ENCODE peak calls at places on chromosomes 5 and 9, in ten cellular contexts. F, A, C, Z, U, D, J, E, Q and L are unnamed samples.

GRCh38 chr5:172696171-172696849 is 55.2 kb downstream of the NEURL1B start:
- DNase-seq in F (no peak), A (peak; percentile 55), C (no peak), Z (peak; percentile 72), U (no peak), D (no peak), J (no peak), E (no peak), Q (no peak), L (no peak)

GRCh38 chr9:105438136-105438839 is 9.5 kb upstream of the FSD1L start:
- DNase-seq in F (peak; percentile 23), A (no peak), C (no peak), Z (no peak), U (no peak), D (no peak), J (no peak), E (no peak), Q (no peak), L (no peak)

GRCh38 chr9:137241490-137242328 is 622 bp downstream of the TUBB4B start:
- DNase-seq in F (peak; percentile 41), A (no peak), C (peak; percentile 83), Z (peak; percentile 70), U (peak; percentile 51), D (peak; percentile 91), J (peak; percentile 74), E (peak; percentile 57), Q (peak; percentile 70), L (peak; percentile 80)

GRCh38 chr9:14909631-14910177 is 524 bp downstream of the FREM1 start:
- DNase-seq in F (no peak), A (no peak), C (no peak), Z (no peak), U (no peak), D (no peak), J (no peak), E (no peak), Q (no peak), L (no peak)

GRCh38 chr5:54217826-54218503 is 92.4 kb downstream of the ARL15 start:
- DNase-seq in F (no peak), A (no peak), C (peak; percentile 53), Z (peak; percentile 23), U (no peak), D (peak; percentile 79), J (peak; percentile 48), E (peak; percentile 52), Q (peak; percentile 27), L (no peak)

GRCh38 chr9:468766-469496 is 254.3 kb downstream of the DOCK8 start:
- DNase-seq in F (no peak), A (no peak), C (peak; percentile 49), Z (no peak), U (no peak), D (peak; percentile 36), J (peak; percentile 9), E (no peak), Q (no peak), L (peak; percentile 26)

GRCh38 chr5:137022725-137023124 is 476.4 kb downstream of the SPOCK1 start:
- DNase-seq in F (no peak), A (no peak), C (no peak), Z (no peak), U (no peak), D (no peak), J (no peak), E (no peak), Q (no peak), L (no peak)

GRCh38 chr5:142399899-142400298 is 75.1 kb upstream of the SPRY4 start:
- DNase-seq in F (no peak), A (no peak), C (no peak), Z (no peak), U (no peak), D (no peak), J (peak; percentile 21), E (no peak), Q (no peak), L (no peak)

GRCh38 chr9:93261281-93261680 is 77.3 kb downstream of the WNK2 start:
- DNase-seq in F (no peak), A (no peak), C (peak; percentile 30), Z (no peak), U (peak; percentile 7), D (no peak), J (no peak), E (no peak), Q (peak; percentile 25), L (no peak)

GRCh38 chr5:127492854-127493738 is 24.3 kb upstream of the PRRC1 start:
- DNase-seq in F (no peak), A (no peak), C (no peak), Z (no peak), U (no peak), D (peak; percentile 70), J (no peak), E (no peak), Q (no peak), L (no peak)

GRCh38 chr9:121597693-121598166 is 53.7 kb upstream of the DAB2IP start:
- DNase-seq in F (no peak), A (no peak), C (no peak), Z (no peak), U (no peak), D (no peak), J (no peak), E (no peak), Q (no peak), L (no peak)

GRCh38 chr9:121599186-121599871 is 52.1 kb upstream of the DAB2IP start:
- DNase-seq in F (peak; percentile 83), A (peak; percentile 94), C (no peak), Z (peak; percentile 80), U (peak; percentile 83), D (no peak), J (peak; percentile 81), E (no peak), Q (peak; percentile 92), L (peak; percentile 65)

GRCh38 chr9:121596515-121596914 is 54.9 kb upstream of the DAB2IP start:
- DNase-seq in F (no peak), A (no peak), C (no peak), Z (no peak), U (no peak), D (no peak), J (no peak), E (no peak), Q (no peak), L (no peak)

GRCh38 chr9:121599872-121600585 is 51.4 kb upstream of the DAB2IP start:
- DNase-seq in F (no peak), A (no peak), C (no peak), Z (no peak), U (peak; percentile 22), D (no peak), J (no peak), E (no peak), Q (no peak), L (no peak)

DNA sequence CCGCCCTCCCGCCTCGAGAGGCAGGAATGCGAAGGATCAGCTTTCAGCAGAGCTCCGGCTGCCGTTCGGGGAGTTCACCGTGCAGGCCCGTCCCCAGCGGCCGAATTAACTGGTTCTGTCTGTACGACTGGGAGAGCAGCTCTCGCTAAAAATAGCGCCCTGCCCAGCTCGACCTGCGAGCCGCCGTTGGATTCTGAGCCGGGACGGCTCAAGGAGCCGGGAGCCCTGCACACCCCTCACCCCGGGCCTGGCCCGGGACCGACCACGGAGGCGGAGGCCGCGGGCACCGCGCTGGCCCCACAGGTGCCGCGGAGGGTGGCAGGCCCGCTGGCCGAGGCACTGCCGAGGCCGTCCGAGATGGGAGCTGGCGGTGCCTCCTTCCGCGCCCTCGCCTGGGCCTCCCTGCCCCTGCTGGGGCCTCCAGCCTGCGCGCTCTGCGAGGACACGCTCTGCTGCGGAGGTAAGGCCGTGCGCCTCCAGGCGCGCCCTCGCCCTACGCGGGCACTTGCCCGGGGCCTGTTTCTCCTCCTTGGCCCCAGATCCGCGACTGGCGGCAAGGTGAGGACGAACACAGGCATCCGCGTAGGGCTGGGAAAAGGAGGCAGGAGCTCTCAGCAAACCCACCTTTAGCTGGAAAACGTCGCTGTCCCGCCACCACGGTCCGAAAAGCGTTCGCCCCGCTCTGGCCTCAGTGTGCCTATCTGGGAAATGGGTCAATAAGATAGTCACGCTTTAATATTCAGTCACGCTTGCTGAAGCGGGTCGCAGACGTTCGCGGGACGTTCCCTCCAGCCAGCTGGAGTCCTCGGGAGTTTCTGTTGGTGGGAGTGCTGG is 53.0 kb upstream of the DAB2IP start:
- DNase-seq in F (peak; percentile 91), A (peak; percentile 67), C (peak; percentile 62), Z (peak; percentile 87), U (peak; percentile 87), D (no peak), J (peak; percentile 54), E (peak; percentile 79), Q (peak; percentile 89), L (peak; percentile 75)
- TF ChIP-seq POLR2A in F (peak; percentile 44), A (no peak), C (no peak), Z (no peak), U (peak; percentile 14), D (no peak), J (no peak), E (no peak), Q (no peak), L (no peak)

GRCh38 chr5:116044073-116044472 is 11.8 kb downstream of the ARL14EPL start:
- DNase-seq in F (no peak), A (no peak), C (no peak), Z (no peak), U (no peak), D (no peak), J (no peak), E (no peak), Q (no peak), L (no peak)
- TF ChIP-seq POLR2A in F (no peak), A (no peak), C (no peak), Z (no peak), U (no peak), D (no peak), J (no peak), E (no peak), Q (no peak), L (no peak)

GRCh38 chr9:11063263-11063662 is 450.5 kb upstream of the PTPRD start:
- DNase-seq in F (no peak), A (no peak), C (no peak), Z (no peak), U (no peak), D (no peak), J (no peak), E (no peak), Q (no peak), L (no peak)

GRCh38 chr9:11064853-11065252 is 452.1 kb upstream of the PTPRD start:
- DNase-seq in F (no peak), A (no peak), C (no peak), Z (no peak), U (no peak), D (no peak), J (no peak), E (no peak), Q (no peak), L (no peak)
- TF ChIP-seq POLR2A in F (no peak), A (no peak), C (no peak), Z (no peak), U (no peak), D (no peak), J (no peak), E (no peak), Q (no peak), L (no peak)

DNA sequence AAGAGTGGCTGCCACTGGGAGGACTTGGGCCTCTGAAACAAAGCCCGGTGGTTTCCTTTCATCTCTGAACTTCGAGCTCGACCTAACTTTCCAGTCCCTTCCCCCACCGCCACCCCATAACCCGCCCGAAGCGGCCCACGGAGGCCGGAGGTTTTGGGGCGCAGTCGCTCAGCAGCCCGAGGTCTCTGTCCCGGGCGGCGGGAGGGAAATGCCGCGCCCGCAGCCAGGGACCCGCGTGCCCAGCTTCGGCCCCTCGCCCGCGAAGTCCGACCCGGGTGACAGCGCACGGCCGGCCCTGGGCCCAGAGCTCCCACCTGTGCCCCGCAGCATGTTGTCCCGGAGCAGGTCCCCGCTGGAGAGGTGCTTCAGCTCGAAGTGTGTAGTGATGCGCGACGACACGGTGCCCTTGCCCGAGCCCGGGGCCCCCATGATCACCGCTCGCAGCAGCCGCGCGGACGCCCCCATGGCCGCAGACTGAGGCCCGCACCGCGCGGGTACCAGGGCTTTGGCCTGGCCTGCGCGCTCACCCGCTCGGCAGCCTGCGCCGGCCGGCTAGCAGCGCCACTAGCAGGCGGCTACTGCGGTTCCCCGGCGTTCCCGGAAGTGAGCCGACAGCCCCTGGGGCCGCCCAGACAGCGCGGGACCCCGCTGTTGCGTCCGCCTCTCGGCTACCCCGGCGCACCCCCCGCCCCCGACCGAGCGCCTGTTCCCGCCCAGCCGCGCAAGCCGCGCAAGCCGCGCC is at the start of gene AK3:
- DNase-seq in F (peak; percentile 80), A (peak; percentile 95), C (peak; percentile 95), Z (peak; percentile 90), U (peak; percentile 77), D (peak; percentile 94), J (peak; percentile 91), E (peak; percentile 82), Q (peak; percentile 90), L (peak; percentile 93)
- TF ChIP-seq POLR2A in F (peak; percentile 89), A (peak; percentile 96), C (peak; percentile 69), Z (peak; percentile 81), U (peak; percentile 29), D (peak; percentile 87), J (peak; percentile 91), E (peak; percentile 6), Q (no peak), L (peak; percentile 91)